ENCODE peak calls at places on chromosomes 12 and 14, in four cellular contexts. S is HepG2, R is WTC11, C is K562. L is an unnamed sample.

GRCh38 chr14:76152333-76152681 is 585 bp downstream of the GPATCH2L start:
- DNase-seq in S (peak; percentile 60), R (peak; percentile 52), C (peak; percentile 50), L (peak; percentile 63)

GRCh38 chr12:79174656-79175055 is 310.1 kb downstream of the SYT1 start:
- DNase-seq in S (peak; percentile 5), R (no peak), C (no peak), L (peak; percentile 7)

GRCh38 chr12:9221476-9221875 is 13.3 kb upstream of the PZP start:
- DNase-seq in S (no peak), R (no peak), C (no peak), L (no peak)

GRCh38 chr12:82745062-82745461 is 58.4 kb downstream of the TMTC2 start:
- DNase-seq in S (no peak), R (no peak), C (no peak), L (no peak)

GRCh38 chr12:132908145-132909029 is 21.0 kb upstream of the CHFR start:
- DNase-seq in S (no peak), R (peak; percentile 99), C (peak; percentile 47), L (peak; percentile 86)

GRCh38 chr12:112837629-112838191 is 46.2 kb downstream of the RPH3A start:
- DNase-seq in S (peak; percentile 14), R (no peak), C (no peak), L (no peak)

GRCh38 chr12:101004891-101005290 is 205.1 kb downstream of the SLC5A8 start:
- DNase-seq in S (no peak), R (no peak), C (no peak), L (no peak)

GRCh38 chr12:1544991-1545700 is 49.2 kb downstream of the FBXL14 start:
- DNase-seq in S (peak; percentile 7), R (no peak), C (no peak), L (no peak)

GRCh38 chr12:124788936-124789555 is 74.6 kb downstream of the SCARB1 start:
- DNase-seq in S (no peak), R (no peak), C (no peak), L (no peak)

GRCh38 chr14:51261151-51261550 is 21.1 kb downstream of the TMX1 start:
- DNase-seq in S (no peak), R (no peak), C (no peak), L (no peak)

GRCh38 chr12:57152408-57153038 is 5.1 kb upstream of the LRP1-AS start:
- DNase-seq in S (no peak), R (no peak), C (no peak), L (no peak)

GRCh38 chr12:111102062-111102735 is 181.8 kb upstream of the MYL2 start:
- DNase-seq in S (no peak), R (no peak), C (no peak), L (no peak)

GRCh38 chr14:87489196-87489819 is 503.7 kb downstream of the GALC start:
- DNase-seq in S (no peak), R (no peak), C (no peak), L (no peak)

GRCh38 chr14:92513204-92513965 is at the start of gene RIN3:
- DNase-seq in S (peak; percentile 38), R (peak; percentile 67), C (no peak), L (peak; percentile 71)

GRCh38 chr12:54596526-54596946 is 8.1 kb upstream of the PPP1R1A start:
- DNase-seq in S (peak; percentile 40), R (peak; percentile 86), C (peak; percentile 76), L (peak; percentile 74)

GRCh38 chr12:34339922-34340321 is 317.6 kb downstream of the ALG10 start:
- DNase-seq in S (no peak), R (no peak), C (no peak), L (no peak)

GRCh38 chr14:32217301-32217700 is 14.2 kb upstream of the RNU6-8 start:
- DNase-seq in S (no peak), R (no peak), C (no peak), L (no peak)

GRCh38 chr14:22296722-22297121 is 292.3 kb downstream of the DAD1 start:
- DNase-seq in S (peak; percentile 76), R (no peak), C (no peak), L (no peak)

GRCh38 chr12:111645433-111645832 is 40.3 kb downstream of the BRAP start:
- DNase-seq in S (no peak), R (no peak), C (no peak), L (no peak)

GRCh38 chr12:122886851-122887816 is 8.8 kb downstream of the VPS37B start:
- DNase-seq in S (no peak), R (no peak), C (no peak), L (no peak)

GRCh38 chr12:123270380-123271181 is 1.1 kb downstream of the CDK2AP1 start:
- DNase-seq in S (peak; percentile 23), R (no peak), C (peak; percentile 73), L (peak; percentile 22)

GRCh38 chr12:100481021-100481420 is 7.4 kb downstream of the NR1H4 start:
- DNase-seq in S (no peak), R (no peak), C (no peak), L (no peak)

GRCh38 chr14:53744846-53745245 is 211.8 kb downstream of the BMP4 start:
- DNase-seq in S (peak; percentile 23), R (no peak), C (no peak), L (no peak)

GRCh38 chr14:52422650-52423356 is 108.7 kb downstream of the PTGER2 start:
- DNase-seq in S (no peak), R (no peak), C (no peak), L (no peak)

GRCh38 chr12:42119085-42119633 is 25.5 kb downstream of the GXYLT1 start:
- DNase-seq in S (no peak), R (no peak), C (no peak), L (no peak)

GRCh38 chr14:37051153-37051552 is 121.3 kb downstream of the SLC25A21 start:
- DNase-seq in S (no peak), R (no peak), C (no peak), L (no peak)

GRCh38 chr14:37047996-37048395 is 124.4 kb downstream of the SLC25A21 start:
- DNase-seq in S (no peak), R (no peak), C (no peak), L (no peak)

GRCh38 chr14:37047226-37047625 is 125.2 kb downstream of the SLC25A21 start:
- DNase-seq in S (no peak), R (no peak), C (no peak), L (no peak)

GRCh38 chr14:37048666-37049071 is 123.7 kb downstream of the SLC25A21 start:
- DNase-seq in S (no peak), R (no peak), C (no peak), L (no peak)

DNA sequence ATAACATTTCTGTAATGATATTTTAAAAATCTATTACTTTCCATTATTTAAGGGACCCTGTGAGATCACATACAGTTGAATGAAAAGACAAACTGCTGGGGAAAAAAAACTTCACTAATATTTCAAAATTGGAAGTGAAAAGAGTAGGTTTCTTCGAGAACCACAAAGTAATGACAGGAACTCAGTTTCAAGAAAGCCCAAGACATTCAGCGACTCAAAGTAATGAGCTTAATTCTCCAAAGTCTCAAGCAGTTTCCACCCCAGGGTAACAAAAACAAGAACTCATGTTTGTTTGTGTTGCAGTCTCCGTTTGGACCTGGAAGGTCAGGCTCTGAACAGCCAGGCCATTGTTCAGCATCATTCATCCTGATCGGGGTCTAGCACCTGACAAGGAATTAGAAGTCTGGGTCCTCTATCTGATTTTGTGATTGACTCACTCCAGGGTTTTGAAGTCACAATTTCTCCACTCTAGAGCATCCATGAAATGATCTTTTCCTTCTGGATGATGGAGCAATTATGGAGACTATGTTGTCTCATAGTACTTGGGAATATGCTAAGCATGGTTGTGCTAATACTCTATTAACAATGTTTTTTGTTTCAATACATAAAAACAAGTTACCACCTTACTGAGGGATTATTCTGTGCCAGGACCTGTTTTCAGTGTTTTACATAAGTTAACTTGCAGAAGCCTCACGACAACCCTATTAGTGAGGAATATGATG is 126.9 kb downstream of the SLC25A21 start:
- DNase-seq in S (no peak), R (no peak), C (no peak), L (no peak)
- TF ChIP-seq ELF4 in S (no peak), R (no peak), C (no peak), L (no peak)

GRCh38 chr14:79043194-79043889 is 873.2 kb downstream of the NRXN3 start:
- DNase-seq in S (no peak), R (no peak), C (no peak), L (no peak)

GRCh38 chr14:79040742-79041249 is 870.6 kb downstream of the NRXN3 start:
- DNase-seq in S (no peak), R (no peak), C (no peak), L (no peak)

DNA sequence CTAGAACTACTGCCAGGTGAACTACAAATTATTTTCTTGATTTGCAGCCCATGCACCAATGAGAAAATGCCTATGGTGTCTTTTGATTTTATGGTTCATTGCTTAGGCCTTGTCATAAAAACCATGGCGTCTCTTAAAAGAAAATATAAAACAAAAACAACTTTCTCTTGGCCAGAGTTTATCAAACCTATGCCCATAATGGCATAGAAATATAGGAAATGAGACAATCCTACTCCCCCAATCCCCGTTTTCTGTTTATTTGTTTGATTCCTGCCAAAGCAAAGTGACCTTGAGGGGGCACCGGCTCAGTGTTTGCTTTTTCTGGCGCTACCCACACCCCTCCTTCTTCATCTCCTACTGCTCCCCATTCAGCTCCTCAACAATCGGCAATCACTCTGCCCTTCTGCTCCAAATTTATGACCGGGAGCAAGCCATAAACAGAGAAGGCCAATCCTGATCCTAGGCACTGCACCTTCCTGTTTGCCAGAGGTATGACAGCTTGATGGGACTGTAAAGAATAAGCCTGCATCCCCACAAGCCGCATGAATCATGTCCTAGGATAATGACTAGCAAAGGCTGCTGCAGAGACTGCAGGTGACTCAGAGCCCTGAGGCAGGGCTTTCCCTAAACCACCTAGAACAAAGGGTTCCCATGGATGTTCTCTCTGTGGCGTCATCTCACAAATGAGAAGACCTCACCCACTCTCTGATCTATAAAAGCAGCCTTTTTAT is 874.9 kb downstream of the NRXN3 start:
- DNase-seq in S (no peak), R (no peak), C (no peak), L (no peak)
- TF ChIP-seq ELF4 in S (no peak), R (no peak), C (no peak), L (no peak)

DNA sequence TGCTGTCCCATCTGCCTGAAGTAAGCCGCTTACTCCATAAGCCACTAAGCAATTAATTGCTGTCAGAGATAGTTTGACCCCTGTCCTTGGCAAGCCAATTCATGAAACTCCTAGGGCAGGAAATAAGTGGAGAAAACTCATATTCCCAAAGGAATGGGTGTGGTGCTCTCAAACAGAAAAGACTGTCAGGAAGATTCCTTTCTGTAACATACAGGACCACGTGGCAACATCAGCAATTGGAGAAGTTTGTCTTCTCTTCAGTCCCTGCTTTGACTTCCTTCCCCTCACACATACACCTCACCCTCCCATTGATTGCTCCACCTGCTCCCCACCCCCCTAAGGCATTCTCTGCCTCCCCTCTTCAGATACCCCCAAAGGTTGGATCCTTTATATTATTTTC is 36.2 kb upstream of the MDM1 start:
- DNase-seq in S (no peak), R (no peak), C (no peak), L (no peak)
- TF ChIP-seq ELF4 in S (no peak), R (no peak), C (no peak), L (no peak)

DNA sequence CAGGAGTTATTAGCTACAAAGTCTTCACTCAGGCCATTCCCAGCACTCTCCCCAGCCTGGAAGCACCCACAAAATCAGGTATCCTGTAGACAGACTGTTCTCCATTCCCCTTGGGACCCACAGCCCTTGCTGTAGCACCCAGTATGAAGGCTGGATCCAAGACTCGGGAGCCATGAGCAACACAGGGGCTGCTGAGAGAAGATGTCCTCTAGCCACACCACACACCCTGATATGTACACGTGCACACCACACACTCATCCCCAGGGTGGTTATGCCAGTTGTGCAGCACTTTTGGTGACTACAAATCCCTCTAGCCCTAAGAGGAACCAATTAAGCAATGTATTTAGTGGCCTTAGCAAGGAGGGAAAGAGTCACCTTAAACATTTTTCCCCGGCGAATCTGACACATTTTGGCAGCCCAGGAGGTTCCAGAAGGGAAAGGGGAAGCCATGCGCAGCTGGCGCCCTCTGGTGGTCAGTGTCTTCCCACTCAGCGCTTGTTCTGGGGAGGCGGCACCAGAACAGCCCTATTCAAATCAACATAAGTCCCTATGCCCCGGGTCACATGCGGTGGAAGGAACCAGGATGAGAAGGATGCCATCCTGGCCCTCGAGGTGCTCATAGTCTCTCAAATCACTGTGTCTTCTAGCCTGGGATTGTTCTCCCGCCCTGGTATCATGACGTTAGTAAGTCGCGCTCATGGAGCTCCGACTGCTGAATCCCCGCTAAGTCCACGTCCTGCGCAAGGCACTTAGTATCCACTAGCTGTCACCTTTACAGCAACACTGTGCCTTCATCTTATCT is 96.9 kb downstream of the GCH1 start:
- DNase-seq in S (peak; percentile 62), R (peak; percentile 93), C (peak; percentile 71), L (peak; percentile 85)
- TF ChIP-seq ELF4 in S (no peak), R (no peak), C (no peak), L (no peak)

L was measured in HEK293T.